ENCODE peak calls at places on chromosome 1, in eight cellular contexts. K, S, V, N, D, T, M and P are unnamed samples.

GRCh38 chr1:22489278-22489677 is 37.6 kb downstream of the ZBTB40 start:
- DNase-seq in T (no peak), K (no peak), S (no peak), V (no peak), M (no peak), N (no peak), D (no peak), P (no peak)

GRCh38 chr1:215660259-215660658 is 93.2 kb downstream of the KCTD3 start:
- DNase-seq in K (no peak), N (no peak), M (no peak), D (no peak), T (no peak), V (no peak), S (no peak), P (no peak)

GRCh38 chr1:30600706-30601105 is 122.7 kb downstream of the MATN1 start:
- DNase-seq in K (no peak), N (no peak), M (no peak), V (no peak), T (no peak), D (no peak), S (no peak), P (no peak)

GRCh38 chr1:170063109-170063826 is 11.2 kb downstream of the KIFAP3 start:
- DNase-seq in V (no peak), S (no peak), N (no peak), T (no peak), D (no peak), M (no peak), K (peak), P (peak)

GRCh38 chr1:18175530-18176377 is 68.2 kb downstream of the IGSF21 start:
- DNase-seq in N (no peak), S (no peak), D (no peak), K (no peak), T (no peak), M (no peak), V (no peak), P (no peak)

GRCh38 chr1:168035345-168035744 is 98.5 kb upstream of the MPC2 start:
- DNase-seq in D (no peak), S (no peak), K (no peak), T (no peak), N (no peak), M (no peak), V (no peak), P (no peak)

GRCh38 chr1:95352767-95353166 is 118.8 kb downstream of the RWDD3 start:
- DNase-seq in T (no peak), K (no peak), N (no peak), D (no peak), S (no peak), V (no peak), M (no peak), P (no peak)

GRCh38 chr1:1421907-1422464 is 910 bp upstream of the ANKRD65 start:
- DNase-seq in N (no peak), T (no peak), V (no peak), D (no peak), S (no peak), M (no peak), K (no peak), P (no peak)

GRCh38 chr1:156336242-156336641 is 1.9 kb downstream of the CCT3 start:
- DNase-seq in M (no peak), N (peak), V (peak), S (no peak), K (no peak), D (no peak), T (no peak), P (no peak)

GRCh38 chr1:167292216-167292615 is 71.5 kb downstream of the POU2F1 start:
- DNase-seq in K (no peak), V (no peak), S (no peak), T (no peak), M (no peak), N (no peak), D (no peak), P (no peak)

GRCh38 chr1:14263671-14264070 is 334.8 kb upstream of the KAZN start:
- DNase-seq in S (no peak), K (no peak), D (no peak), M (no peak), V (no peak), N (no peak), T (no peak), P (no peak)

GRCh38 chr1:166695115-166695514 is 144.2 kb upstream of the POGK start:
- DNase-seq in V (no peak), K (no peak), T (no peak), N (no peak), M (no peak), S (no peak), D (no peak), P (no peak)

GRCh38 chr1:184929711-184930202 is 44.6 kb downstream of the NIBAN1 start:
- DNase-seq in K (no peak), M (no peak), D (no peak), S (no peak), V (no peak), N (peak), T (no peak), P (peak)

GRCh38 chr1:103372866-103373265 is 152.6 kb upstream of the RNPC3 start:
- DNase-seq in M (no peak), N (no peak), K (no peak), S (no peak), D (no peak), V (no peak), T (no peak), P (no peak)

GRCh38 chr1:56435434-56436337 is 143.7 kb downstream of the PLPP3 start:
- DNase-seq in T (no peak), K (no peak), M (no peak), S (no peak), V (no peak), N (no peak), D (peak), P (no peak)

GRCh38 chr1:25487628-25488027 is 55.8 kb upstream of the LDLRAP1 start:
- DNase-seq in M (no peak), T (no peak), V (no peak), N (no peak), S (no peak), K (no peak), D (no peak), P (no peak)

GRCh38 chr1:182301026-182301436 is 90.6 kb downstream of the GLUL start:
- DNase-seq in K (no peak), N (no peak), V (no peak), M (no peak), T (no peak), D (no peak), S (no peak), P (no peak)

GRCh38 chr1:74531807-74532206 is 19.4 kb upstream of the LRRC53 start:
- DNase-seq in S (no peak), V (no peak), D (no peak), N (no peak), K (no peak), T (no peak), M (no peak), P (no peak)

GRCh38 chr1:182972231-182972630 is 19.3 kb upstream of the SHCBP1L start:
- DNase-seq in T (no peak), V (no peak), K (no peak), D (no peak), N (no peak), S (no peak), M (no peak), P (no peak)

GRCh38 chr1:61424382-61424781 is 300.6 kb downstream of the TM2D1 start:
- DNase-seq in V (no peak), D (no peak), K (no peak), M (no peak), S (no peak), T (no peak), N (no peak), P (no peak)

GRCh38 chr1:180157576-180158057 is 2.9 kb downstream of the QSOX1 start:
- DNase-seq in N (no peak), K (no peak), T (no peak), V (peak), D (no peak), S (no peak), M (no peak), P (no peak)
- H3K4me3 ChIP-seq in N (no peak), K (peak), T (no peak), V (no peak), D (no peak), S (no peak), M (no peak), P (peak)

GRCh38 chr1:77084457-77084856 is 134.8 kb downstream of the PIGK start:
- DNase-seq in N (no peak), K (no peak), T (no peak), M (no peak), D (no peak), S (no peak), V (no peak), P (no peak)
- TF ChIP-seq CTCF in N (no peak), K (no peak), T (no peak), M (no peak), D (no peak), S (no peak), V (no peak), P (no peak)

DNA sequence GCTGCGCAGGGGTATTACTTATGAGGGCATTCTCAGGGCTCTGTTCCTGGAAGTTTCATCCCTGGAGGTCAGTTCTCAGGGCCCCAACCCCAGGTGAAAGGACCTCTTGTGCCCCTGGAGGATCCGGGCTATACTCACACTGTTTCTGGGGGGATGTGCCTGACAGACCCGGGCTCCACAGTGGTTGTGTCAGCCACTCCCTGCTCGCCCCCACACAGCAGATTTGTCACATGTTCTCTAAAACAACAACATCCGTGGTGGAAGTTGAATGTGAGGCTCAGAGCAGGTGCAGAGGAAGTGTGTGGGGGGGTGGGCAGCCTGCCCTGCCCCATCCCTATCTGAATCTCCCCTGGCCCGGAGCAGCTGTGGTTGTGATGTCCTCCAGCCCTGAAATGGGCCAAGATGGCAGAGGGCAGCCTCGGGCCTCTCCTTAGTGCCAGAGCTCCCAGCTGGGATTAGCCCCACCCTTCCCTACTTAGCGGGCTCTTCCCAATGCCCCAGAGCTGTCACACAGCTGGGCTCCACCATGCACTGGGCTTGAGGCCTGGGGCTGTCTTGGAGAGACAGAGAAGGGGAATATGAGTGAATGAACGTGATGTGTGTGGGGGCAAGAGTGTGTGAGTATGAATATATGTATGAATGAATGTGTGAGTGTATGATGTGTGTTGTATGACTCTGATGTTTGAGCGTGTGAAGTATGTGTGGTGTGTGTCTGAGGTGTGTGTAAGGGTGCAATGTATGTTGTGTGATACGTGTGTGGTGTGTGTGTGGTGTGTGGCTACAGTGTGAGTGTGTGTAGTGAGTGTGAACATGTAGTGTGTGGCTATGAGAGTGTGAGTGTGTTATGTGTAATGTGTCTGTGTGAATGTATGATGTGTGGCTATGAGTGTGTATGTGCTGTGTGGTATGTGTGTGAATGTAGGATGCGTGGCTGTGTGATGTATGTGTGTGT is 1.5 kb upstream of the FCMR start:
- DNase-seq in V (no peak), K (no peak), D (no peak), M (no peak), T (peak), N (no peak), S (no peak), P (no peak)
- H3K4me3 ChIP-seq in V (no peak), K (no peak), D (no peak), M (no peak), T (no peak), N (no peak), S (no peak), P (no peak)

DNA sequence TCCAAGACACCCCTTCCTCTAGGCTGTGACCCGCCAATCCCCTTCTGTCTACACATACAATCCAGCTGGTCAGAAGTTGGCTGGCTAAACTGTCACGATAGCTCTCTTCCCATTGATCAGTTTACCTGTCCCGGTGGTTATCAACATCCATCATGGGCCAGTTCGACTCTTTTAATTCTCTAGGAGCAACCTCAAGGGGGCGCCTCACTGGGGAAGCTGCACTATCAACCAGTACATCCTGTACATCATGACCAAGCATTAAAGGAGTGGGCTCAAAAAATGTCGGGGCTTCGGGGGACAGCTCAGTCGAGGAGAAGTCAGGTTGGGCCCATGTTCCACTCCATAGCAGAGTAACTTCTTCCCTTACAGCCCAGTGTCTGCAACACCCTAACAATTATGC is 53.2 kb upstream of the B3GALNT2 start:
- DNase-seq in K (no peak), N (no peak), M (no peak), S (no peak), V (no peak), T (no peak), D (no peak), P (no peak)
- TF ChIP-seq CTCF in K (no peak), N (peak), M (no peak), S (no peak), V (peak), T (no peak), D (no peak), P (no peak)

DNA sequence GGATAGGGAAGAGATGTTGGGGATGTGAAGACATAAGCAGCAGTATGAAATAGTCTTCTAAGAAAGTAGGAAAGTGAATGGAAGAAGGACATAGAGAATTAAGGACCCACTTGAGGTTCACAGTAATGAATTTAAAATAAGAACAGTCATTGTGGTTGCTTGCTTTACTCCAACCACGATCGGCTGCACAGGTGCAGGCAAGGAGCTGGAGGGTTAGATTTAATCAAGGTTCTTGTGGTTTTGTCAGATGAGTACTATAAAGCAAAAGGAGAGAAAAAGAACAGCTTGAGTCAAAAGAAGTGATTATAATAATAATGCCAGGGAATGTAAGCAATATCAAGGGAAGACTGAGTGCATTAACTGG is 46.1 kb upstream of the RBM34 start:
- DNase-seq in K (no peak), N (no peak), T (no peak), D (no peak), M (no peak), S (no peak), V (no peak), P (no peak)
- H3K4me3 ChIP-seq in K (no peak), N (no peak), T (no peak), D (no peak), M (no peak), S (no peak), V (no peak), P (no peak)

DNA sequence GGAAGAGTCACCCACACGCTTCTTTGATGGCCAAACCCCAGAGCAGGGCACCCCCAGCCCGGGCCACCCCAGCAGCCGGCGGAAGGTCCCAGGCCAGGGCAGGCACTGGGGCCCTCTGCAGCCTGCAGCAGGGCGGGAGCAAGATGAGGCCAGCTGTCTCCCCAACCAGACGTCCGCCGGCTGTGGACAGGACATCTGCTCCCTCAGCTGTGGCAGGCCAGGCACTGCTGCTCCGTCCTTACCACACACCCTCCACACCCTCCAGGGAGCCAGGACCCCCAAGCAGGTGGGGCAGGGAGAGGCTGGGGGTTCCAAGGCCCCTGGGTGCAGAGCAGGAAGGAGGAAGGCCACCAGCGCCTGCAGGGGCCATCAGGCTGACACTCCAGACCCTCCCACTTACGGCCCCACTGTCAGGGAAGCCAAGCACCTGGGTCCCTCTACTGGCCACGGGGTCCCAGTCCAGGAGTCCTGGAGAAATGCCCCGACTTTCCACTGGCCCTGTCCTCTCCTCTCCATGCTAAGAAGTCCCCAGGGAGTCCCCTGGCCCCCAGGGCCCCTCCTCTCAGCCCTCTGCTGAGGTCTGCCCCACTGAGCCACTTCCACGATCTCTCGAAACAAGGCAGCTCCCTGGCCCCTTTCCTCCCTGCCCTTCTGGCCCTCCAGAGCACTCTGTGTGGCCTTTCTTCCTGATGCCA is 5.6 kb downstream of the WNT9A start:
- DNase-seq in V (no peak), M (no peak), N (no peak), T (no peak), S (no peak), D (peak), K (no peak), P (no peak)
- TF ChIP-seq CTCF in V (no peak), M (no peak), N (no peak), T (no peak), S (no peak), D (no peak), K (no peak), P (no peak)

DNA sequence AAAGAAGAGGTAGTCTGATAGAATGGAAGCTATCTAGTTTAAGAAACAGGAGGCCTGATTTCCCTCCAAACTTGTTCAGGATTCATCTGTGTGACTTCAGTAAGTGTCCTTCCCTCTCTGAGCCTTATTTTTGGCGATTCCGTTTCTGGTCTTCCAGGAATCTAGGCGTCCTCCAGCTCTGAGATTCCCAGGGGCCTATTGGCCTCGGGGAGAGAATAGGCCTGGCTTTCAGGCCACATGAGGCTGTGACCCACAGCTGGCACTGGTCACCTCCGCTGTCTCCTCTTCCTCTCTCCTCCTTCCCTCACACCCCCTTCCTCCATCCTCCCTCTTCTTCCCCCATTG is 95.0 kb downstream of the FOXD2 start:
- DNase-seq in V (no peak), K (no peak), M (no peak), D (no peak), S (no peak), T (no peak), N (no peak), P (no peak)
- H3K4me3 ChIP-seq in V (no peak), K (peak), M (peak), D (peak), S (peak), T (peak), N (no peak), P (peak)

DNA sequence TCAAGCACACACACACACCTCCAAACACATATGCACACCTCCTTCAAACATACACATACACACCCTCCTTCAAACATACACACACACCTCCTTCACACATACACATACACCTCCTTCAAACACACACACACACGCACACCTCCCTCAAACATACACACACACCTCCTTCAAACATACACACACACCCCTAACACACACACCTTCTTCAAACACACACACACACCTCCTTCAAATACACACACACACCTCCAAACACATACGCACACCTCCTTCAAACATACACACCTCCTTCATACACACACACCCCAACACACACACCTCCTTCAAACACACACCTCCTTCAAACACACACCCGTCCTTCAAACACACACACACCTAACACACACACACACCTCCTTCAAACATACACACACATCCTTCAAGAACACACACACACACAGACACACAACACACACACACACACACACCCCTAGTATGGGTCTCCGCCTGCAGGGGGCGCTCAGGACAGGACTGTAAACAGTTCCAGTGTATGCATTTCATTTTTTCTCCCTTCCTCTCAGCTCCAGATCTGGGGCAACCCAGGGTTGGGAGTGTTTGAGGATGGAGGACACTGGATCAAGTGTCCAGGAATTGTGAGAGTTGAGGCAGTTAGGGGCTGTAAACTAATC is 12.1 kb downstream of the LGR6 start:
- DNase-seq in V (no peak), M (no peak), N (peak), S (no peak), T (no peak), D (no peak), K (no peak), P (no peak)
- TF ChIP-seq CTCF in V (no peak), M (no peak), N (peak), S (no peak), T (no peak), D (no peak), K (peak), P (peak)